ENCODE peak calls at places on chromosomes 2 and 18, in seven cellular contexts. I is HFFc6, U is amygdala, L is foreskin keratinocyte, X is naive B cell, J is HEK293T, R is left ventricle myocardium inferior. F is an unnamed sample.

GRCh38 chr18:51890762-51891161 is 449.2 kb upstream of the DCC start:
- DNase-seq in I (no peak), L (peak), U (no peak), X (no peak), R (no peak), J (no peak), F (no peak)

GRCh38 chr2:71785550-71785951 is 332.2 kb downstream of the DYSF start:
- DNase-seq in U (no peak), I (no peak), X (no peak), L (no peak), R (no peak), J (no peak), F (no peak)

GRCh38 chr2:229734410-229734809 is 20.1 kb upstream of the DNER start:
- DNase-seq in X (no peak), R (no peak), J (no peak), I (no peak), L (no peak), U (no peak), F (no peak)

GRCh38 chr2:11676640-11677039 is 6.6 kb upstream of the NTSR2 start:
- DNase-seq in U (no peak), R (no peak), J (no peak), L (no peak), I (no peak), X (no peak), F (peak)

GRCh38 chr2:230796280-230796862 is 68.4 kb upstream of the ITM2C start:
- DNase-seq in U (no peak), R (no peak), J (no peak), L (peak), X (no peak), I (peak), F (no peak)

GRCh38 chr2:241857572-241858121 is 1.0 kb downstream of the PDCD1 start:
- DNase-seq in L (no peak), J (no peak), U (no peak), X (no peak), I (no peak), R (no peak), F (no peak)

GRCh38 chr2:230319211-230319862 is 7.7 kb upstream of the SP140L start:
- DNase-seq in X (peak), I (no peak), U (no peak), R (no peak), J (no peak), L (no peak), F (no peak)

GRCh38 chr2:113734187-113734586 is 22.3 kb downstream of the SLC35F5 start:
- DNase-seq in L (no peak), R (no peak), U (no peak), X (no peak), J (no peak), I (no peak), F (no peak)

GRCh38 chr2:953975-954686 is 3.5 kb downstream of the SNTG2 start:
- DNase-seq in I (peak), J (no peak), L (no peak), X (no peak), U (no peak), R (no peak), F (peak)

GRCh38 chr18:42045346-42045745 is 90.3 kb downstream of the PIK3C3 start:
- DNase-seq in X (no peak), R (no peak), I (no peak), U (no peak), J (no peak), L (peak), F (no peak)

GRCh38 chr18:79940814-79941472 is 10.5 kb downstream of the SLC66A2 start:
- DNase-seq in X (no peak), I (no peak), J (no peak), L (no peak), U (no peak), R (no peak), F (no peak)

GRCh38 chr18:22564036-22564435 is 146.3 kb upstream of the CTAGE1 start:
- DNase-seq in J (no peak), U (no peak), X (no peak), R (no peak), I (no peak), L (no peak), F (no peak)

GRCh38 chr2:165508927-165509326 is 39.4 kb downstream of the CSRNP3 start:
- DNase-seq in X (no peak), R (no peak), J (no peak), I (no peak), L (no peak), U (no peak), F (no peak)

GRCh38 chr18:11909597-11910026 is 1.5 kb upstream of the MPPE1 start:
- DNase-seq in I (peak), L (peak), J (no peak), X (no peak), U (no peak), R (no peak), F (no peak)

GRCh38 chr2:5022056-5022455 is 670.1 kb upstream of the SOX11 start:
- DNase-seq in L (no peak), I (no peak), U (no peak), X (no peak), R (no peak), J (no peak), F (no peak)

GRCh38 chr2:235956281-235956970 is 211.8 kb downstream of the GBX2 start:
- DNase-seq in L (no peak), U (no peak), I (no peak), X (no peak), J (no peak), R (no peak), F (no peak)

GRCh38 chr2:23566236-23567142 is 181.5 kb downstream of the KLHL29 start:
- DNase-seq in J (peak), L (no peak), U (peak), I (peak), R (no peak), X (no peak), F (peak)

GRCh38 chr18:26771524-26771923 is 94.0 kb downstream of the AQP4 start:
- DNase-seq in J (peak), X (no peak), I (no peak), U (no peak), R (no peak), L (no peak), F (peak)

GRCh38 chr2:237092920-237093781 is 7.5 kb downstream of the COPS8 start:
- DNase-seq in U (peak), L (peak), I (peak), X (no peak), R (no peak), J (peak), F (peak)

GRCh38 chr2:56754627-56755026 is 570.8 kb downstream of the CCDC85A start:
- DNase-seq in R (no peak), U (no peak), L (no peak), I (no peak), J (no peak), X (no peak), F (no peak)

GRCh38 chr2:85996591-85996990 is 107.8 kb upstream of the ST3GAL5 start:
- DNase-seq in J (no peak), L (no peak), R (no peak), U (peak), I (no peak), X (no peak), F (peak)

GRCh38 chr18:54392621-54393023 is 34.9 kb downstream of the C18orf54 start:
- DNase-seq in J (peak), U (no peak), I (peak), L (peak), X (peak), R (no peak), F (peak)

GRCh38 chr2:201644001-201644400 is 698 bp upstream of the TMEM237 start:
- DNase-seq in J (no peak), L (peak), U (peak), R (no peak), X (no peak), I (no peak), F (peak)

GRCh38 chr2:152701198-152701597 is 16.1 kb downstream of the PRPF40A start:
- DNase-seq in X (no peak), J (no peak), R (no peak), I (no peak), U (no peak), L (peak), F (no peak)

GRCh38 chr2:67259581-67260347 is 137.4 kb upstream of the ETAA1 start:
- DNase-seq in R (peak), J (no peak), L (peak), I (peak), X (no peak), U (no peak), F (no peak)

GRCh38 chr2:30777662-30778505 is 29.4 kb downstream of the CAPN13 start:
- DNase-seq in L (no peak), J (no peak), U (no peak), I (no peak), R (no peak), X (no peak), F (no peak)

GRCh38 chr2:8462899-8463648 is 218.8 kb upstream of the ID2 start:
- DNase-seq in X (no peak), I (no peak), L (no peak), J (no peak), R (no peak), U (no peak), F (no peak)

GRCh38 chr2:11748018-11748860 is 1.8 kb downstream of the LPIN1 start:
- DNase-seq in J (no peak), U (no peak), X (no peak), L (no peak), R (no peak), I (no peak), F (no peak)